ENCODE peak calls at places on chromosomes 7 and 10, in four cellular contexts. S is HepG2, A is K562, T is GM12878. P is an unnamed sample.

GRCh38 chr7:155997431-155998327 is 185.4 kb upstream of the SHH start:
- DNase-seq in S (no peak), A (no peak), T (no peak), P (no peak)

GRCh38 chr10:13054844-13055243 is 45.1 kb upstream of the OPTN start:
- DNase-seq in S (no peak), A (no peak), T (no peak), P (no peak)

GRCh38 chr10:30013684-30014246 is 45.6 kb downstream of the JCAD start:
- DNase-seq in S (peak), A (no peak), T (no peak), P (no peak)

GRCh38 chr10:23408330-23408976 is 30.4 kb upstream of the OTUD1 start:
- DNase-seq in S (no peak), A (no peak), T (no peak), P (peak)

GRCh38 chr7:29091121-29091601 is 55.2 kb downstream of the CPVL start:
- DNase-seq in S (no peak), A (no peak), T (no peak), P (no peak)

GRCh38 chr7:3432916-3433315 is 131.9 kb downstream of the SDK1 start:
- DNase-seq in S (no peak), A (no peak), T (no peak), P (no peak)

GRCh38 chr10:102413806-102414561 is 4.6 kb downstream of the PSD start:
- DNase-seq in S (no peak), A (no peak), T (no peak), P (no peak)

GRCh38 chr10:34710391-34710751 is 104.7 kb downstream of the PARD3 start:
- DNase-seq in S (no peak), A (peak), T (no peak), P (no peak)

DNA sequence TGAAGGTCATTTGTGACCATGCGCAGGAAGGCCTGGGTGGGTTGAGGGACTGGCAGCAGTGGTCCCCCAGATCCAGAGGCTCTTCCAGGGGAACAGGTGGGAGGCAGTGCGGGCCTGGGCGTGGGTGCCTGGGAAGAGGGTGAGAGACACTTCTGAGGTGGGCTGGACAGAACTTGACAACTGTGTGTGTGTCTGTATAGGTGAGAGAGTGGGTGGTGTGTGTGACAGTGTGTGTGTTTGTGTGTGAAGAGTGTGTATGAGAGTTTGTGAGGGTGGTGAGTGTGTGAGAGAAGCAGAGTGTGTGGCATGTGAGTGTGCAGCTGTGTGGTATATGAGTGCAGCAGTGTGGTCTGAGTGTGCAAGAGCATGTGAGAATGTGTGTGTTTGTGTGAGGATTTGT is 87.7 kb downstream of the TMEM178B start:
- DNase-seq in S (no peak), A (no peak), T (no peak), P (no peak)
- TF ChIP-seq BHLHE40 in S (no peak), A (no peak), T (no peak), P (no peak)

GRCh38 chr10:78938695-78939672 is 129.8 kb upstream of the ZMIZ1 start:
- DNase-seq in S (no peak), A (no peak), T (no peak), P (no peak)

GRCh38 chr10:78936412-78937342 is 132.1 kb upstream of the ZMIZ1 start:
- DNase-seq in S (no peak), A (no peak), T (no peak), P (no peak)

GRCh38 chr10:78937388-78937787 is 131.4 kb upstream of the ZMIZ1 start:
- DNase-seq in S (no peak), A (no peak), T (no peak), P (no peak)

GRCh38 chr10:78935697-78936407 is 132.9 kb upstream of the ZMIZ1 start:
- DNase-seq in S (no peak), A (no peak), T (no peak), P (no peak)

DNA sequence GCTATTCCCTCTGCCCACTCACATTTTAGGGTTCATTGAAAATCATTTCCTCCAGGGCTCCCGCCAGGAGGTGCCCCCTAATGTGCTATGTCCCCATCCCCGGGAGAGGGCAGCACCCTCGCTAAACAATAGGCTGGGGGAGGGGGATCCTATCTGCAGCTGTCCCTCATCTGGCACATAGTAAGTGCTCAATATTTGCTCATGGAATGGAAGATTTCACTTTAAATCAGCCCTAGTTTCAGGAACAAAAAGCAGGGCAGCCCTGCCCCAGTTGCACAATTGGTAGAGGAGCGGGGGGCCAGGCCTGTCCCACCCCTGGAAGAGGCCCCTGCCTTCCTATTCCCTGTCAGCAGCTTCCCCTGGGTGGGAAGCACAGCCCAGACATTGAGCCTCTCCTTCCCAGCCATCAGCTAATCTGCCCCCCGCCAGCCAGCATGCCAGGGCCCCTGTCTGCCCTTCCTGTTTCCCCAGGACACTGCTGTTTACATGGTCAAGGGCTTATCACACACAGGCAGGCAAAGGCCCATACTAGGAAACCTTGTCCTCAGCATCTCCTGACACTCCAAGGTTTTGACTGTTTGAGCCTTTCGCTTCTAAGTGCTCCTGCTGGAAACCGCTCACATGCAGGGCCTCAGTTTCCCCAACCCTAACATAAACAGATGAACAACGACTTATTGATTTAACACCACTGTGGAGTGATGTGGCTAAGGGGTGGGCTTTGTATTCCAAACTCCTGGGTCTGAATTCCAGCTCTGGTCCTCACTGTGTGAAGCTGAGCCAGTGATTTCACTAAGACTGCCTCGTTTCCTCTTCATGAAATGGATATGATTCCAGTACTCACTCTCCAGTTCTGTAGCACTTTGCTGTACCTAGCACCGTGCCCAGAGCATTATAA is 130.7 kb upstream of the ZMIZ1 start:
- DNase-seq in S (peak), A (peak), T (no peak), P (no peak)
- TF ChIP-seq FOXM1 in S (no peak), A (no peak), T (no peak), P (no peak)

DNA sequence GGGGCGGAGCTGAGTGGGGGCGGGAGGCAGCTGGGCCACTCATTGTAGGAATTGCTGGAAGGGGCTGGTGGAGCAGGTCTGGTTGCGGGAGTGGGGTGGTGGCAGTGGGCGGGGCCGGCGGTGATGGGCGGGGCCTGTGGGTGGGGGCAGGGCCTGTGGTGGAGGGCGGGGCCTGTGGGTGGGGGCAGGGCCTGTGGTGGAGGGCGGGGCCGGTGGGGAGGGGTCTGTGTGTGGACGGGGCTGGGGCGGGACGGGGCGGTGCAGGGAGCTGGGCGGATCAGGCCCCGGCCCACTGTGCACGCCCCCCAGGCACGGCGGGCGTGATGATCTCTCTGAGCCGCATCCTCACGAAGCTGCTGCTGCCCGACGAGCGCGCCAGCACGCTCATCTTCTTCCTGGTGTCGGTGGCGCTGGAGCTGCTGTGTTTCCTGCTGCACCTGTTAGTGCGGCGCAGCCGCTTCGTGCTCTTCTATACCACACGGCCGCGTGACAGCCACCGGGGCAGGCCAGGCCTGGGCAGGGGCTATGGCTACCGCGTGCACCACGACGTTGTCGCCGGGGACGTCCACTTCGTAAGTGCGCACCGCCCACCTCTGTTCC is 14.0 kb downstream of the SLC29A4 start:
- DNase-seq in S (no peak), A (peak), T (peak), P (peak)
- TF ChIP-seq FOXK2 in S (no peak), A (no peak), T (no peak), P (no peak)

DNA sequence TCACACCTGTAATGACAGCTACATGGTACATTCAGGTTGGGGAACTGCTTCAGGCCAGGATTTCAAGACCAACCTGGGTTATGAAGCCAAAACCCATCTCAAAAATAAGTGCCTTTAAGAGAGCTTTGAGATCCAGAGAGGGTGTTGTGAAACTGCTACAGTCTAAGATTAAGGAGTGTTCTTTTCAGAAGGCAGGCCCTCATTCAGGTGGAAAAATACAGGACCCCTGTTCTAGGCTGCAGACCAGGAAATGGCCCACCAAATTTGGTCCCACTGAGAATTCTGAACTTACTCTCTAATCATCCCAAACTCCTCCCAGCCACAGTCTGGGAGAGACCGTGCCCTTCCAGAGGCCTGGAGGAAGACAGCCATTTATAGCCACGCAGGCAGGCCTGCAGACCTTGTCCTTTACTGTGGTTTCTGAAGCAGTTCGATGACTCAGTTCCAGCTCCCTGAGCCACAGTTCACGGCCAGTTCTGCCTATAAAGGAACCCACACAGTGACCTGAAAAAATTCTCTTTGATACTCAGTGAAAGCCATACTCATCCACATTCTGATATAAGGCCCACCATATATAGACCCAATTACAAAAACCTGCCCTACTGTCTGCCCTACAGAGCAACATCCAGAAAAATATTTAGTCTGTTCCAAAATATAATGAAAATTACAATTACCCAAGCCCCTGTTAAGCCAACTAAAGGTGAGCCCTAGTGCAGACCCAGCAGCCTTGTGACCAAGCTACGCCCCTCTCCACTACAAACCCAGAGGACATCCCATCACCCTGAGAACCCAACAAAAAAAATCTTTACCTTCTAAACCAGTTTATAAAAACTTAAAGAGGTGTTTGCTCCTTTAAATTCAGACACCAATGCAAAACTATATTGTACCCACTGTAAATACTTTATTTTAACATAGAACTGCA is 21.2 kb downstream of the ZNF680 start:
- DNase-seq in S (no peak), A (peak), T (no peak), P (no peak)
- TF ChIP-seq BHLHE40 in S (no peak), A (no peak), T (no peak), P (no peak)